ENCODE peak calls at places on chromosomes 11 and 22, in nine cellular contexts. G, H, E, Y, A, C, O, Q and L are unnamed samples.

GRCh38 chr11:2382927-2383822 is 6.1 kb downstream of the CD81 start:
- DNase-seq in E (peak; percentile 81), H (no peak), G (no peak), C (peak; percentile 69), O (no peak), Q (peak; percentile 86), Y (no peak), A (peak; percentile 59), L (peak; percentile 80)

GRCh38 chr11:29518389-29519174 is 498.2 kb downstream of the KCNA4 start:
- DNase-seq in O (peak; percentile 71), G (no peak), A (no peak), Y (no peak), C (no peak), E (no peak), Q (no peak), H (no peak), L (no peak)

GRCh38 chr11:134483857-134484256 is 71.8 kb upstream of the B3GAT1 start:
- DNase-seq in A (peak; percentile 3), E (no peak), O (no peak), C (no peak), G (no peak), H (no peak), Q (no peak), Y (no peak), L (no peak)

GRCh38 chr22:26416670-26417270 is 12.3 kb upstream of the ASPHD2 start:
- DNase-seq in G (no peak), Y (peak; percentile 70), C (no peak), A (no peak), H (peak; percentile 11), O (peak; percentile 17), E (peak; percentile 39), Q (no peak), L (no peak)

GRCh38 chr11:36594316-36594989 is at the start of gene IFTAP:
- DNase-seq in E (peak; percentile 31), Q (peak; percentile 45), G (peak; percentile 68), Y (peak; percentile 89), H (peak; percentile 60), A (peak; percentile 69), O (peak; percentile 99), C (peak; percentile 23), L (no peak)

GRCh38 chr11:58919980-58920379 is 19.3 kb upstream of the GLYATL1 start:
- DNase-seq in A (no peak), Y (no peak), Q (no peak), E (no peak), O (no peak), C (no peak), G (no peak), H (no peak), L (no peak)

GRCh38 chr11:64865286-64866172 is 12.9 kb downstream of the EHD1 start:
- DNase-seq in Q (no peak), A (no peak), H (no peak), G (no peak), O (no peak), C (no peak), E (peak; percentile 38), Y (peak; percentile 80), L (no peak)

GRCh38 chr11:88231894-88232482 is 56.7 kb upstream of the RAB38 start:
- DNase-seq in G (no peak), H (peak; percentile 48), Q (no peak), A (no peak), Y (peak; percentile 37), C (no peak), E (no peak), O (peak; percentile 66), L (no peak)

GRCh38 chr11:57179701-57180100 is 2.1 kb upstream of the LRRC55 start:
- DNase-seq in E (no peak), Y (no peak), C (no peak), H (no peak), G (no peak), O (no peak), Q (no peak), A (no peak), L (no peak)

GRCh38 chr22:49475253-49475652 is 352.4 kb downstream of the BRD1 start:
- DNase-seq in O (no peak), G (no peak), Y (no peak), A (no peak), H (no peak), E (no peak), Q (no peak), C (no peak), L (no peak)

GRCh38 chr11:114084414-114084813 is 24.9 kb downstream of the ZBTB16 start:
- DNase-seq in Y (no peak), H (no peak), G (peak; percentile 70), C (no peak), Q (no peak), E (no peak), O (no peak), A (no peak), L (no peak)

GRCh38 chr11:128338806-128339205 is 248.6 kb downstream of the ETS1 start:
- DNase-seq in H (no peak), C (no peak), Q (no peak), A (no peak), Y (no peak), O (no peak), G (no peak), E (no peak), L (no peak)

GRCh38 chr11:69339041-69339733 is 45.2 kb downstream of the MYEOV start:
- DNase-seq in Q (no peak), A (peak; percentile 17), G (peak; percentile 8), C (no peak), Y (no peak), H (no peak), E (no peak), O (no peak), L (no peak)

GRCh38 chr11:134038897-134039470 is 29.9 kb upstream of the JAM3 start:
- DNase-seq in O (no peak), C (no peak), G (no peak), E (no peak), H (no peak), A (no peak), Q (no peak), Y (no peak), L (no peak)

GRCh38 chr22:49156662-49157285 is 670.9 kb downstream of the BRD1 start:
- DNase-seq in C (no peak), Q (no peak), H (no peak), E (no peak), A (no peak), O (no peak), G (peak; percentile 63), Y (no peak), L (no peak)

GRCh38 chr11:111514216-111515031 is at the start of gene HOATZ:
- DNase-seq in Y (no peak), A (no peak), H (no peak), O (peak; percentile 92), C (no peak), Q (no peak), E (no peak), G (no peak), L (no peak)

GRCh38 chr11:117900144-117900651 is 23.7 kb upstream of the FXYD6 start:
- DNase-seq in Q (no peak), A (peak; percentile 20), Y (no peak), H (no peak), G (no peak), O (no peak), C (peak; percentile 6), E (no peak), L (no peak)

GRCh38 chr11:17496406-17496805 is 19.8 kb upstream of the ABCC8 start:
- DNase-seq in G (no peak), O (no peak), Q (no peak), E (no peak), Y (no peak), H (no peak), C (no peak), A (no peak), L (no peak)
- H3K4me3 ChIP-seq in G (no peak overlapping the region), O (no peak overlapping the region), Q (no peak overlapping the region), E (no peak overlapping the region), Y (no peak overlapping the region), H (no peak overlapping the region), C (no peak overlapping the region), A (no peak overlapping the region), L (no peak overlapping the region)

DNA sequence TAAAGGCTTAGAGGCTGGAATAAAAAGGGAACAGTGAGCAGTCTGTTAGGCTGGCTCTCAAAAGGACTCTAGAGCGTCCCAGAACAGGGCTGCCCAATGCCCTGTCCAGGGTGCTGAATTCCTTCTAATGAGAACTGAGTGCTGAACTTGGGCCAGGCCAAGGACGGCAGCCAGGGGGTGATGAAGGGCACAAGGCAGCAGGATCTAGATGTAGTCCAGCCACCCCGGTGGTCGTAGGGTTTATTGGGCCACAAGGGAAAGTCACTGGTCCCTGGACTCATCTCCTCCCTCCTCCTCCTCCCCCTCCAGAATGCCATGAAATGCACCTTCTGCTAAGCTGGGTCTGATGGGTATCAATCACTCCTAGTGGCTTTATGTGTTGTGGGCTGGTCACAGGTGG is 19.2 kb downstream of the NPTXR start:
- DNase-seq in Q (peak; percentile 65), H (peak; percentile 50), C (no peak), E (peak; percentile 37), A (peak; percentile 31), G (peak; percentile 47), O (peak; percentile 52), Y (peak; percentile 66), L (peak; percentile 38)
- TF ChIP-seq CTCF in Q (no peak), H (peak; percentile 29), C (no peak), E (no peak), A (peak; percentile 27), G (no peak), O (peak; percentile 17), Y (peak; percentile 81), L (peak; percentile 54)

DNA sequence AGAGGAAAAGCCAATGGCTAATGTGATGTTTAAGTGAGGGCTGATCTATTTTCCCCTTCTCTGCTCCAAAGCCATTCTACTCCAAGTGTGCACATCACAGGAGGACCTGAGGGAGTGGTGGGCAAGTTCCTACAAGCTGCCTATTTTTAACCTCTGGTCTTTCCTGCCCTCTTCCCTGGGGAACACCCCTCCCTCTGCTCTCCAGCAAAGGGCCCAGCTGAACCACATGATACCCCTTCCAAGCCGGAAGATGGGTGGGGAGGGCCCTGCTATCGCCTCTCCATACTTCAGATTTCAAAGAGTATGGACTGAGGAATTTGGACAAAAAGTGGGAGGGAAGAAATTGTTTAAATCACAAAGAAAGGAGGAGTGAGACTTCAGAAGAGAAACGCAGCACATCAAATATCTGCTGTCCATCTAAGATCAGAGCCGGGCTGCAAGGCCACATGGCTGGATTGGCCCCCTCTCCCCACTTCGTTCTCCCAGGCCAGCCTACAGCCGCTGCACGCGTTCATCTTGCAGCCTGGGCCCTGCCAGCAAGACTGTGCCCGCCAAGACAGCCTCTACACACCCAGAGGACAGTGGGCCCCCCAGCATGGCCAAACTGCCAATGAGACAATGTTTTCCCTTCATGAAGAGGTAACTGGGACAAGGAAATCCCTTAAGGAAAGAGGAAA is 77.5 kb downstream of the MICAL3 start:
- DNase-seq in C (no peak), H (no peak), Y (no peak), O (no peak), Q (peak; percentile 40), G (no peak), E (no peak), A (peak; percentile 14), L (no peak)
- H3K27ac ChIP-seq in C (peak overlapping the region; percentile 9), H (no peak overlapping the region), Y (no peak overlapping the region), O (no peak overlapping the region), Q (peak overlapping the region; percentile 45), G (no peak overlapping the region), E (no peak overlapping the region), A (no peak overlapping the region), L (peak overlapping the region; percentile 85)

GRCh38 chr11:407651-408080 is 7.1 kb downstream of the SIGIRR start:
- DNase-seq in C (no peak), Q (peak; percentile 31), G (peak; percentile 56), A (no peak), E (no peak), O (no peak), H (no peak), Y (no peak), L (no peak)
- H3K4me3 ChIP-seq in C (no peak overlapping the region), Q (peak overlapping the region; percentile 27), G (no peak overlapping the region), A (peak overlapping the region; percentile 73), E (peak overlapping the region; percentile 74), O (no peak overlapping the region), H (peak overlapping the region; percentile 25), Y (no peak overlapping the region), L (peak overlapping the region; percentile 81)